ENCODE peak calls at places on chromosome 22, in four cellular contexts. W is naive thymus-derived CD4-positive, alpha-beta T cell; C is tibial nerve; U is adrenal gland. G is an unnamed sample.

GRCh38 chr22:30822216-30823014 is 127.7 kb downstream of the OSBP2 start:
- DNase-seq in W (no peak), C (no peak), U (no peak), G (no peak)

GRCh38 chr22:41092847-41093371 is 517 bp downstream of the EP300 start:
- DNase-seq in W (peak; percentile 8), C (no peak), U (peak; percentile 31), G (no peak)

GRCh38 chr22:17570851-17571631 is 7.7 kb downstream of the SLC25A18 start:
- DNase-seq in W (no peak), C (peak; percentile 33), U (peak; percentile 77), G (no peak)

GRCh38 chr22:39947488-39948216 is 12.5 kb upstream of the TMA7B start:
- DNase-seq in W (no peak), C (no peak), U (no peak), G (no peak)

GRCh38 chr22:29633514-29634312 is 30.3 kb downstream of the NF2 start:
- DNase-seq in W (no peak), C (no peak), U (no peak), G (no peak)

GRCh38 chr22:22770280-22770871 is 117.2 kb upstream of the IGLL5 start:
- DNase-seq in W (no peak), C (no peak), U (peak; percentile 51), G (peak; percentile 38)

GRCh38 chr22:23216331-23217170 is 36.2 kb downstream of the BCR start:
- DNase-seq in W (peak; percentile 27), C (no peak), U (no peak), G (peak; percentile 82)

GRCh38 chr22:32823024-32823730 is 21.7 kb downstream of the TIMP3 start:
- DNase-seq in W (no peak), C (no peak), U (no peak), G (no peak)

GRCh38 chr22:37075822-37076433 is 24.4 kb downstream of the KCTD17 start:
- DNase-seq in W (no peak), C (no peak), U (no peak), G (no peak)

GRCh38 chr22:24355574-24355973 is 71.8 kb upstream of the ADORA2A start:
- DNase-seq in W (no peak), C (no peak), U (no peak), G (no peak)

GRCh38 chr22:36577019-36577418 is 48.1 kb upstream of the EIF3D start:
- DNase-seq in W (no peak), C (no peak), U (no peak), G (no peak)

GRCh38 chr22:44422742-44423370 is 75.2 kb downstream of the RTL6 start:
- DNase-seq in W (no peak), C (no peak), U (no peak), G (no peak)

GRCh38 chr22:23072035-23072910 is 2.0 kb downstream of the GNAZ start:
- DNase-seq in W (no peak), C (no peak), U (peak; percentile 13), G (no peak)

GRCh38 chr22:26616650-26617049 is 1.2 kb downstream of the CRYBB1 start:
- DNase-seq in W (no peak), C (no peak), U (no peak), G (no peak)

GRCh38 chr22:40580631-40581030 is 55.9 kb downstream of the MRTFA start:
- DNase-seq in W (no peak), C (no peak), U (no peak), G (no peak)

GRCh38 chr22:29258407-29259252 is 9.2 kb downstream of the RHBDD3 start:
- DNase-seq in W (no peak), C (no peak), U (no peak), G (no peak)

GRCh38 chr22:17101475-17102296 is 16.9 kb downstream of the IL17RA start:
- DNase-seq in W (no peak), C (no peak), U (peak; percentile 10), G (no peak)

GRCh38 chr22:22394589-22394988 is 114.0 kb downstream of the ZNF280B start:
- DNase-seq in W (no peak), C (no peak), U (no peak), G (no peak)

GRCh38 chr22:24775769-24776492 is 1.4 kb upstream of the PIWIL3 start:
- DNase-seq in W (no peak), C (no peak), U (no peak), G (no peak)

GRCh38 chr22:38835888-38836301 is 7.9 kb downstream of the NPTXR start:
- DNase-seq in W (no peak), C (no peak), U (no peak), G (no peak)

GRCh38 chr22:39625554-39626537 is 55.3 kb downstream of the CACNA1I start:
- DNase-seq in W (no peak), C (no peak), U (no peak), G (no peak)

GRCh38 chr22:31148516-31148915 is 8.2 kb upstream of the PLA2G3 start:
- DNase-seq in W (no peak), C (no peak), U (no peak), G (no peak)

GRCh38 chr22:47593911-47594311 is 831.5 kb downstream of the TBC1D22A start:
- DNase-seq in W (no peak), C (no peak), U (no peak), G (no peak)

GRCh38 chr22:37647928-37648327 is 8.5 kb downstream of the SH3BP1 start:
- DNase-seq in W (no peak), C (no peak), U (peak; percentile 97), G (no peak)

GRCh38 chr22:48880749-48881148 is 946.9 kb downstream of the BRD1 start:
- DNase-seq in W (no peak), C (no peak), U (no peak), G (no peak)

GRCh38 chr22:32622004-32622761 is 147.6 kb downstream of the FBXO7 start:
- DNase-seq in W (no peak), C (peak; percentile 51), U (peak; percentile 58), G (no peak)

GRCh38 chr22:41907436-41908401 is 7.2 kb downstream of the SHISA8 start:
- DNase-seq in W (no peak), C (no peak), U (no peak), G (no peak)

GRCh38 chr22:37995460-37995859 is 11.1 kb upstream of the SOX10 start:
- DNase-seq in W (no peak), C (no peak), U (no peak), G (no peak)

GRCh38 chr22:45423524-45423923 is 10.0 kb downstream of the RIBC2 start:
- DNase-seq in W (no peak), C (no peak), U (no peak), G (no peak)

GRCh38 chr22:31056986-31057599 is 24.0 kb upstream of the SMTN start:
- DNase-seq in W (no peak), C (no peak), U (no peak), G (no peak)

GRCh38 chr22:48891688-48892380 is 935.8 kb downstream of the BRD1 start:
- DNase-seq in W (no peak), C (no peak), U (peak; percentile 6), G (no peak)

GRCh38 chr22:44678980-44679647 is 22.9 kb upstream of the PRR5 start:
- DNase-seq in W (no peak), C (no peak), U (no peak), G (no peak)

GRCh38 chr22:26835023-26835422 is 177.6 kb downstream of the MIAT start:
- DNase-seq in W (no peak), C (no peak), U (no peak), G (no peak)

GRCh38 chr22:34429314-34429713 is 509.0 kb upstream of the LARGE1 start:
- DNase-seq in W (no peak), C (no peak), U (no peak), G (no peak)

GRCh38 chr22:37195921-37196320 is 7.9 kb upstream of the C1QTNF6 start:
- DNase-seq in W (no peak), C (no peak), U (peak; percentile 56), G (no peak)

GRCh38 chr22:30890689-30891442 is 77.7 kb downstream of the MORC2 start:
- DNase-seq in W (no peak), C (no peak), U (no peak), G (peak; percentile 21)

GRCh38 chr22:50471962-50472361 is 2.9 kb downstream of the SBF1 start:
- DNase-seq in W (no peak), C (no peak), U (no peak), G (no peak)

GRCh38 chr22:50471197-50471847 is 3.5 kb downstream of the SBF1 start:
- DNase-seq in W (no peak), C (no peak), U (no peak), G (peak; percentile 35)

GRCh38 chr22:50474711-50475651 is at the start of gene SBF1:
- DNase-seq in W (peak; percentile 75), C (peak; percentile 89), U (peak; percentile 89), G (peak; percentile 83)

GRCh38 chr22:50473855-50474671 is 772 bp downstream of the SBF1 start:
- DNase-seq in W (no peak), C (no peak), U (peak; percentile 41), G (no peak)

DNA sequence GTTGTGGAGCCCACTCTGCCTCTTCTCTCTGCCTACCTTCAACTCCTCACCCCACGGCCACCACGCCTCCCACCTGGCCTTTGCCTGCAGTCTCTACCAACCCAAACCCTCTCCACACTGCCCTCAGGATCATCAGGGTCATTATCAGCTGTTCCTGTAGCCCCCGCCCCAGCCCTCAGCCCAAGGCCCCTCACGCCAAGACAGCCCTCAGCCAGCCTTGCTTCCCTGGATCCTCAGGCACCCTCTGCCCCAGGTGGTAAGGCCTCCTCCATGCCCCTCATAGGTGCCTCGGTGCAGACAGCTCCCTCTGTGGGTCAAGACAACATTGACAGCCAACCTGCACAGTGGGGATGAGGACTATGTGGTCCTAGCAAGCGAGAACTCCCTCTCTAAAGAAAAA is 1.7 kb downstream of the SBF1 start:
- DNase-seq in W (no peak), C (no peak), U (no peak), G (peak; percentile 51)
- H3K4me3 ChIP-seq in W (peak overlapping the region; percentile 72), C (no peak overlapping the region), U (no peak overlapping the region), G (peak overlapping the region; percentile 64)

DNA sequence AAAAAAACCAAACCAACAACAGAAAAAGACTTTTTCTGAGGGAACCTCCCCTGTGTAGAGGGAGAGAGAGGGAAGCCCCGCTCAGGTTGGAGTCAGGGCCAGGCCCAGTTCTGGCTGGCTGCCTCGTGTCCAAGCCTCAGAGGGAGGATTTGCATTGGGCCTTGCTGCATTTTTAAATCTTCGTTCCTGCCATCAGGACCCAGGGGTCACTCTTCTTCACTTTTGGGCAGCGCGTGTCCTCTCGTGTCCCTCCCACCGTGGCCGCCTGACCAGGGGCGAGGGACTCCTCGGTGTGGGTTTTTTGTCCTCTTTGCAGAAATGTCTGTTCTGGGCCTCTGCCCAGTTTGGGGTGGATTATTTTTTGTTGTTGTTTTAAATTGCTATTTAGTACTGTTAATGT is 57.9 kb downstream of the LRRC74B start:
- DNase-seq in W (no peak), C (no peak), U (no peak), G (no peak)
- H3K27ac ChIP-seq in W (no peak overlapping the region), C (no peak overlapping the region), U (no peak overlapping the region), G (no peak overlapping the region)

DNA sequence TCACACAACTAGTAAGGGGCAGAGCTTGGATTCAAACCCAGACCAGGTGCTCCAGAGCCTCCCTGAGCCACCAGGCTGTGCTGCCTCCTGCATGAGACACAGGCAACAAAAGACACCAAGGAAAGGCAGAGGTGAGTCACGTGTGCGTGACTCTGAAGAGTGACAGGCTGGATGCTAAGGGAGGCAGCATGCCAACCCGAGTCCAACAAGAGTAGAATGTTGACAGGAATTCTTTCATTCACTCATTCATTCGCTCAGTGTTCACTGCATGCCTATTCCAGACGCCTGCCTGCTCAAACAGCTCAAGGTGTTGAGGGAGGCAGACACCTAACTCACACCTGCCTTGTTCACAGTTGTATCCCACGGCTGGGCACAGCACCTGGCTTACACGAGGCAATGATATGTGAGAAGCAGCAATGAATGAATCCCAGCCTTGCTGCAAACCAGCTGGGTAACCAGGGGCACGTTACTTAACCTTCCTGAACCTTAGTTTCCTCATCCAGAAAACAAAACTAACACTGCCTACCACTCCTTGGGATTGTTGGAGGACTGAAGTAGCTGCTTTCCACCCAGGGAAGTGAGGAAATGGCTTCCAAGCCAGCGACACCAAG is 73.8 kb upstream of the ARFGAP3 start:
- DNase-seq in W (no peak), C (no peak), U (peak; percentile 61), G (no peak)
- H3K4me1 ChIP-seq in W (no peaks in the 10 kb centered on the region), C (peaks cover 91% of the 10 kb centered on the region), U (peaks cover 43% of the 10 kb centered on the region), G (peaks cover 27% of the 10 kb centered on the region)

GRCh38 chr22:19767427-19768380 is 7.1 kb downstream of the TBX1 start:
- DNase-seq in W (no peak), C (no peak), U (peak; percentile 42), G (no peak)
- H3K4me3 ChIP-seq in W (no peak overlapping the region), C (peak overlapping the region; percentile 44), U (no peak overlapping the region), G (no peak overlapping the region)

G was measured in CD4-positive, alpha-beta memory T cell.